ENCODE peak calls at places on chromosome 21, in ten cellular contexts. N is uterus; P is iPS DF 6.9; V is dorsolateral prefrontal cortex; R is upper lobe of left lung; G is aorta; U is cardiac muscle cell; F is CD4-positive, alpha-beta T cell; L is lung; I is ovary. D is an unnamed sample.

GRCh38 chr21:26365849-26366248 is 195.3 kb upstream of the APP start:
- DNase-seq in N (no peak), P (no peak), V (no peak), R (no peak), G (no peak), U (no peak), F (no peak), L (no peak), I (no peak), D (no peak)

GRCh38 chr21:33443174-33443573 is 36.6 kb downstream of the TMEM50B start:
- DNase-seq in N (no peak), P (no peak), V (no peak), R (peak), G (no peak), U (peak), F (no peak), L (peak), I (no peak), D (no peak)

GRCh38 chr21:23725576-23725975 is 1881.7 kb downstream of the MRPL39 start:
- DNase-seq in N (no peak), P (no peak), V (no peak), R (no peak), G (no peak), U (peak), F (no peak), L (no peak), I (no peak), D (no peak)

GRCh38 chr21:17527240-17527639 is 14.4 kb downstream of the CXADR start:
- DNase-seq in N (no peak), P (no peak), V (no peak), R (no peak), G (no peak), U (no peak), F (no peak), L (no peak), I (no peak), D (no peak)

GRCh38 chr21:27129215-27129614 is 162.3 kb upstream of the ADAMTS5 start:
- DNase-seq in N (no peak), P (no peak), V (no peak), R (no peak), G (no peak), U (no peak), F (no peak), L (no peak), I (no peak), D (no peak)

GRCh38 chr21:39088831-39089380 is 94.3 kb downstream of the PSMG1 start:
- DNase-seq in N (peak), P (no peak), V (no peak), R (no peak), G (peak), U (no peak), F (no peak), L (no peak), I (no peak), D (no peak)

GRCh38 chr21:38474124-38474523 is 24.2 kb downstream of the ERG start:
- DNase-seq in N (no peak), P (no peak), V (no peak), R (no peak), G (no peak), U (no peak), F (no peak), L (no peak), I (no peak), D (no peak)

GRCh38 chr21:45506241-45506817 is 35.9 kb downstream of the SLC19A1 start:
- DNase-seq in N (no peak), P (no peak), V (peak), R (no peak), G (peak), U (no peak), F (no peak), L (no peak), I (peak), D (no peak)

DNA sequence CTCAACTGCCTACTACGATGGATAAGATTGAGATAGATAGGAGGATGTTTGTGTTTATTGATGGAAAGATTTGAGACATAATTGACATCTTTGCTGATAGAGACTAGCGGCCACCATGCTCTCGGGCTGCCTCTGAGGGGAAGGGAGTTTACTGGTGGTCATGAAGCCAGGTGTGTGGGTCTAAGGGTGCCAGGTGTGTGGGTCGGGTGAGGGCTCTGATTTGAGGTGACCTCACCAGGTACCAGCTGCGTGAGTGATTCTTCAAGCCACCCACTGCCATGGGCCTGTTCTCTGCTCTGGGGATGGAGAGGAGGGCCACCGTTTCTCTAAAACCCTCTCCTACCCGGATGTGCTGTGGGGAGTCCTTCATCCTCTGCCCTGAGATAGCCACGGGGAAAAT is 3.1 kb downstream of the UBASH3A start:
- DNase-seq in N (no peak), P (no peak), V (no peak), R (no peak), G (peak), U (no peak), F (no peak), L (no peak), I (no peak), D (no peak)
- H3K27ac ChIP-seq in N (no peak), P (no peak), V (no peak), R (no peak), G (no peak), U (no peak), F (peak), L (no peak), I (no peak), D (no peak)

DNA sequence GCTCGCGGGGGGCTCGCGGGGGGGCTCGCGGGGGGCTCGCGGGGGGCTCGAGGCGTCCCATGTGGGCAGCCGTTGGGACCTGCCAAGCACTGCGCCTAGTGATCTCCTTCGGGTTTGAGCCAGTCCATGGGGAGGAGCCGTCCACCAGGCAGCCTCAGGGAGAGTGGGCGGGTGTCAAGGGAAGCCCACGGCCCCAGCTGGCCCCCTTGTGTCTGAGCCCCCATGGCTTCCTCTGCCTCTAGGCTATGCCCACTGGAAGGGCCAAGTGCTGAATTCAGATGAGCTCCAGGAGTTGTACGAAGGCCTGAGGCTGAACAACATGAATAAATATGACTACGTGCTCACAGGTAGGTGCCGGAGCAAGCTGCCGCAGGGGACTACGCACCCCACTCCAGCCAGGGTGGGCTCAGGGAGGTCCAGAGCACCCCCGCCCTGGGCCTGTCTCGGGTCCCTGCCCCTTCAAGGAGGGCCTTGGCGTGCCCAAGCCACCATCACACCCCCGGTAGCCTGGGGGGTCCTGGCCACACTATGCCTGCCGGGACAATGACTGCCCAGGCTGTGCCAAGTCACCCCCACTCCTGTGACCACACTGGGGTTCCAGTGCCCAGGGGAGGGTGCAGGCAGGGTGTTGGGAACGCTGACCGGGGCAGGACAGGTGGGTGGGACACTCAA is 22.6 kb downstream of the PDXK start:
- DNase-seq in N (no peak), P (no peak), V (no peak), R (no peak), G (no peak), U (peak), F (no peak), L (no peak), I (no peak), D (no peak)
- H3K27ac ChIP-seq in N (no peak), P (no peak), V (peak), R (no peak), G (no peak), U (no peak), F (no peak), L (no peak), I (no peak), D (peak)

GRCh38 chr21:41124626-41125240 is 43.2 kb upstream of the BACE2 start:
- DNase-seq in N (no peak), P (no peak), V (no peak), R (no peak), G (no peak), U (no peak), F (no peak), L (no peak), I (no peak), D (no peak)
- H3K27ac ChIP-seq in N (peak), P (no peak), V (peak), R (no peak), G (peak), U (no peak), F (no peak), L (no peak), I (no peak), D (no peak)

GRCh38 chr21:36156339-36156814 is 247 bp upstream of the DOP1B start:
- DNase-seq in N (peak), P (peak), V (peak), R (peak), G (peak), U (peak), F (peak), L (peak), I (peak), D (peak)

GRCh38 chr21:36159356-36159921 is 2.8 kb downstream of the DOP1B start:
- DNase-seq in N (no peak), P (no peak), V (no peak), R (peak), G (no peak), U (no peak), F (no peak), L (no peak), I (no peak), D (no peak)

GRCh38 chr21:36160850-36161178 is 4.2 kb downstream of the DOP1B start:
- DNase-seq in N (no peak), P (no peak), V (no peak), R (no peak), G (no peak), U (no peak), F (no peak), L (no peak), I (no peak), D (no peak)

GRCh38 chr21:36156815-36157670 is at the start of gene DOP1B:
- DNase-seq in N (no peak), P (no peak), V (no peak), R (no peak), G (no peak), U (no peak), F (peak), L (no peak), I (no peak), D (no peak)

GRCh38 chr21:36155603-36156338 is 853 bp upstream of the DOP1B start:
- DNase-seq in N (no peak), P (no peak), V (no peak), R (peak), G (no peak), U (no peak), F (no peak), L (peak), I (peak), D (no peak)
- H3K27ac ChIP-seq in N (peak), P (no peak), V (peak), R (peak), G (no peak), U (no peak), F (peak), L (peak), I (peak), D (no peak)

GRCh38 chr21:31670065-31670464 is 10.6 kb downstream of the SOD1 start:
- DNase-seq in N (no peak), P (no peak), V (no peak), R (no peak), G (no peak), U (no peak), F (no peak), L (no peak), I (no peak), D (no peak)
- H3K27ac ChIP-seq in N (no peak), P (no peak), V (no peak), R (no peak), G (no peak), U (no peak), F (no peak), L (no peak), I (peak), D (no peak)

GRCh38 chr21:28283652-28284490 is 708.8 kb downstream of the LTN1 start:
- DNase-seq in N (peak), P (no peak), V (no peak), R (no peak), G (no peak), U (peak), F (no peak), L (no peak), I (no peak), D (no peak)
- H3K27ac ChIP-seq in N (peak), P (no peak), V (no peak), R (peak), G (no peak), U (peak), F (no peak), L (no peak), I (no peak), D (no peak)

D was measured in caudate nucleus.